ENCODE peak calls at places on chromosomes 11 and 22, in five cellular contexts. H is H1, P is mesenchymal stem cell, B is H9, Z is neuronal stem cell. O is an unnamed sample.

GRCh38 chr22:23767303-23767672 is 484 bp downstream of the CHCHD10 start:
- DNase-seq in H (no peak), P (no peak), B (no peak), Z (no peak), O (no peak)

GRCh38 chr11:126581871-126582270 is 226.4 kb downstream of the ST3GAL4 start:
- DNase-seq in H (no peak), P (no peak), B (peak; percentile 47), Z (no peak), O (no peak)

GRCh38 chr11:92342886-92343285 is 118.3 kb downstream of the FAT3 start:
- DNase-seq in H (no peak), P (no peak), B (no peak), Z (no peak), O (no peak)

GRCh38 chr11:133134561-133135173 is 397.6 kb downstream of the OPCML start:
- DNase-seq in H (peak; percentile 77), P (no peak), B (peak; percentile 90), Z (peak; percentile 69), O (peak; percentile 53)

GRCh38 chr11:129442171-129442570 is 66.5 kb downstream of the BARX2 start:
- DNase-seq in H (no peak), P (no peak), B (no peak), Z (no peak), O (no peak)

GRCh38 chr11:79413258-79413657 is 27.6 kb downstream of the TENM4 start:
- DNase-seq in H (no peak), P (peak; percentile 93), B (peak; percentile 70), Z (peak; percentile 15), O (no peak)

GRCh38 chr11:45149483-45150056 is 3.1 kb downstream of the PRDM11 start:
- DNase-seq in H (no peak), P (no peak), B (peak; percentile 15), Z (no peak), O (no peak)

GRCh38 chr11:64893194-64894069 is 15.0 kb upstream of the EHD1 start:
- DNase-seq in H (no peak), P (no peak), B (no peak), Z (no peak), O (no peak)

GRCh38 chr11:58579192-58580129 is 598 bp downstream of the ZFP91 start:
- DNase-seq in H (peak; percentile 61), P (peak; percentile 95), B (peak; percentile 87), Z (peak; percentile 78), O (peak; percentile 91)

GRCh38 chr11:44788536-44789227 is 61.9 kb downstream of the TSPAN18 start:
- DNase-seq in H (no peak), P (peak; percentile 47), B (no peak), Z (no peak), O (no peak)

GRCh38 chr22:24355574-24355973 is 71.8 kb upstream of the ADORA2A start:
- DNase-seq in H (no peak), P (peak; percentile 52), B (no peak), Z (no peak), O (no peak)

GRCh38 chr22:17368727-17369552 is at the start of gene CECR2:
- DNase-seq in H (peak; percentile 60), P (peak; percentile 1), B (peak; percentile 86), Z (peak; percentile 90), O (no peak)

GRCh38 chr11:9069256-9069655 is 22.1 kb downstream of the SCUBE2 start:
- DNase-seq in H (no peak), P (no peak), B (no peak), Z (no peak), O (no peak)

GRCh38 chr11:129589190-129589589 is 213.5 kb downstream of the BARX2 start:
- DNase-seq in H (no peak), P (no peak), B (peak; percentile 78), Z (no peak), O (no peak)

GRCh38 chr22:30424471-30425326 is 869 bp upstream of the MTFP1 start:
- DNase-seq in H (no peak), P (no peak), B (peak; percentile 48), Z (no peak), O (no peak)

GRCh38 chr22:44206696-44207095 is 26.0 kb downstream of the PARVG start:
- DNase-seq in H (no peak), P (no peak), B (no peak), Z (no peak), O (no peak)

GRCh38 chr11:2779981-2780849 is 80.4 kb upstream of the KCNQ1OT1 start:
- DNase-seq in H (no peak), P (no peak), B (peak; percentile 28), Z (no peak), O (no peak)

GRCh38 chr22:17562906-17563870 is at the start of gene SLC25A18:
- DNase-seq in H (no peak), P (peak; percentile 29), B (peak; percentile 61), Z (peak; percentile 14), O (peak; percentile 53)

GRCh38 chr22:20783844-20784723 is 10.2 kb downstream of the SERPIND1 start:
- DNase-seq in H (no peak), P (peak; percentile 78), B (peak; percentile 51), Z (peak; percentile 35), O (peak; percentile 78)

GRCh38 chr22:30521368-30522156 is 16.1 kb upstream of the SEC14L4 start:
- DNase-seq in H (no peak), P (no peak), B (no peak), Z (no peak), O (no peak)

GRCh38 chr11:94968334-94968958 is 4.9 kb downstream of the CWC15 start:
- DNase-seq in H (no peak), P (peak; percentile 67), B (no peak), Z (no peak), O (peak; percentile 41)

GRCh38 chr22:46802608-46803027 is 40.2 kb downstream of the TBC1D22A start:
- DNase-seq in H (no peak), P (no peak), B (no peak), Z (no peak), O (no peak)

GRCh38 chr11:35009191-35009940 is 92.9 kb downstream of the PDHX start:
- DNase-seq in H (no peak), P (peak; percentile 48), B (no peak), Z (no peak), O (no peak)

GRCh38 chr11:103659743-103660142 is 376.7 kb upstream of the DDI1 start:
- DNase-seq in H (no peak), P (no peak), B (no peak), Z (no peak), O (no peak)

GRCh38 chr11:127288926-127289325 is 288.4 kb upstream of the KIRREL3 start:
- DNase-seq in H (no peak), P (no peak), B (no peak), Z (no peak), O (no peak)

GRCh38 chr11:86938900-86939880 is 16.0 kb downstream of the FZD4 start:
- DNase-seq in H (no peak), P (peak; percentile 71), B (no peak), Z (peak; percentile 44), O (no peak)

GRCh38 chr11:46260161-46260560 is 17.3 kb upstream of the CREB3L1 start:
- DNase-seq in H (no peak), P (peak; percentile 38), B (no peak), Z (no peak), O (no peak)

GRCh38 chr11:87712802-87713202 is 462.4 kb downstream of the RAB38 start:
- DNase-seq in H (no peak), P (no peak), B (no peak), Z (no peak), O (no peak)

GRCh38 chr11:100832851-100833250 is 145.8 kb downstream of the ARHGAP42 start:
- DNase-seq in H (no peak), P (no peak), B (no peak), Z (no peak), O (peak; percentile 4)
- H3K4me2 ChIP-seq in H (no peak overlapping the region), P (no peak overlapping the region), B (no peak overlapping the region), Z (no peak overlapping the region), O (no peak overlapping the region)

DNA sequence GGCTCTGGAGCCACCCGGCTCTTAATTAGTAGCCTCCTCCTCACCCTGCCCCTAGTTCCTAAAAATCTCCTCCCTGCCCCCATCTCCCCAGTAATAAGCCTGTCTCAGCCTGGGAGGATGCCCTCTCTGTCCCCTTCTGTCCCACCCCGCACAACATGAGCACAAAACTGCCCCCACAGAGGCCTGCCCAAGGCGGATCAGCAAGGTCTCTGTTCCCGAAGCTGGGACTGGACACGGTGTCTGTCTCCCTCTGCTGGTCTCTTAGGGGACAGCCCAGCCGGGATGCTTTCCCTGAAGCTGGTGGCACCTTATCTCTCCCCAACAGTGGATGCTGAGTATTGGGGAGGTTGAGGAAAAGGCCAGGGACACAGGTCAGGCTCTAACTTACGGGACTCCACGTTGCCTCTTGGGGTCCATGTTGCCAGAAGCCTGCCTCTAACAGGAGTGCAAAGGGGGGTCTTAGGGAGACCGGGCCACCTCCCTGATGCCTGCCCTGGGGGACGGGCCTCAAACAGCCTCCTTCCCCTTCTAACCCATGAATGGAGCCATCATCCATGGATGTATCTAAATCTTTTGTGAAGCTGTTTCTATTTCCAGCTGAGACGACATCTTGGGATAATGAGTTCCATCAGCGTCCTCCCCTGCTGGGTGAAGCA is 9.2 kb upstream of the RAD9A start:
- DNase-seq in H (no peak), P (peak; percentile 79), B (peak; percentile 83), Z (peak; percentile 75), O (peak; percentile 65)
- H3K4ac ChIP-seq in H (no peak overlapping the region), P (no peak overlapping the region), B (no peak overlapping the region), Z (no peak overlapping the region), O (no peak overlapping the region)

GRCh38 chr11:114915871-114916270 is 237.5 kb downstream of the NXPE2 start:
- DNase-seq in H (no peak), P (no peak), B (no peak), Z (no peak), O (no peak)

GRCh38 chr11:114925591-114925990 is 247.3 kb downstream of the NXPE2 start:
- DNase-seq in H (no peak), P (no peak), B (no peak), Z (no peak), O (no peak)

GRCh38 chr11:114916406-114916805 is 238.1 kb downstream of the NXPE2 start:
- DNase-seq in H (no peak), P (no peak), B (no peak), Z (no peak), O (no peak)

DNA sequence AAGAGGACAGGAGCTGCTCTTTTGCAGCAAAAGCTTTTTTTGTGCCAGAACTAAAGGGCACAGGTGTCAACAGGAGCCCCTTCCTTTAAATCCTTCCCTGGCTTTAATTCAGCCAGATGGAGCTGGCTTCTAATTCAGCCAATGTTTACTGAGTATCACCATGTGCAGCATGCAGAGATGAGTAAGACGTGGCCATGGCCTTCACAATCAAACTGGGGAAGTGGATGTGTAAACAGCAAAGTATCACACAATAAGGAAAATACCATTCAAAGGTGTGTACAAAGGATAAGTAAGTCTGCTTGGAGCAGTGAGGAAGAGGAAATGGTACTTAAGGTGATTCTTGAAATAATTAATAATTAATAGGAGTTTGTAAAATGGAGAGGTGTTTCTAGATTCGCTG is 243.4 kb downstream of the NXPE2 start:
- DNase-seq in H (no peak), P (no peak), B (no peak), Z (no peak), O (no peak)
- H2BK12ac ChIP-seq in H (no peak overlapping the region), P (no peak overlapping the region), B (no peak overlapping the region), Z (no peak overlapping the region), O (no peak overlapping the region)

GRCh38 chr11:121630041-121630440 is 177.3 kb upstream of the SORL1-AS1 start:
- DNase-seq in H (no peak), P (peak; percentile 42), B (no peak), Z (no peak), O (no peak)
- H3K4me2 ChIP-seq in H (no peak overlapping the region), P (no peak overlapping the region), B (no peak overlapping the region), Z (no peak overlapping the region), O (no peak overlapping the region)

GRCh38 chr11:29310706-29311342 is 706.0 kb downstream of the KCNA4 start:
- DNase-seq in H (no peak), P (no peak), B (no peak), Z (no peak), O (no peak)
- H3K4ac ChIP-seq in H (no peak overlapping the region), P (no peak overlapping the region), B (no peak overlapping the region), Z (no peak overlapping the region), O (no peak overlapping the region)